ENCODE peak calls at places on chromosomes 2 and 18, in seven cellular contexts. W is lung microvascular endothelial cell, Q is Caki2, P is AG10803, F is psoas muscle, O is SJSA1, C is HT1080. E is an unnamed sample.

GRCh38 chr2:123961576-123961975 is 63.5 kb upstream of the CNTNAP5 start:
- DNase-seq in F (no peak), O (no peak), P (no peak), W (no peak), C (no peak), Q (no peak), E (no peak)

GRCh38 chr18:25234740-25235345 is 117.1 kb downstream of the ZNF521 start:
- DNase-seq in F (no peak), O (no peak), C (no peak), P (no peak), W (no peak), Q (no peak), E (no peak)

GRCh38 chr2:73987109-73987947 is 2.6 kb downstream of the TET3 start:
- DNase-seq in C (no peak), P (no peak), Q (no peak), W (peak), O (no peak), F (peak), E (no peak)

GRCh38 chr2:224885836-224886547 is 156.3 kb downstream of the DOCK10 start:
- DNase-seq in Q (peak), C (peak), W (peak), F (no peak), P (peak), O (peak), E (peak)

GRCh38 chr2:110732422-110733413 is at the start of gene ACOXL:
- DNase-seq in O (no peak), C (no peak), P (no peak), Q (no peak), W (no peak), F (no peak), E (no peak)

GRCh38 chr2:43127208-43127940 is 99.0 kb downstream of the ZFP36L2 start:
- DNase-seq in O (peak), C (no peak), F (peak), Q (no peak), W (peak), P (peak), E (peak)

GRCh38 chr2:21165350-21165749 is 41.6 kb downstream of the TDRD15 start:
- DNase-seq in C (no peak), P (no peak), F (no peak), W (no peak), Q (no peak), O (no peak), E (no peak)

GRCh38 chr18:70907673-70908072 is 618.8 kb downstream of the SOCS6 start:
- DNase-seq in W (peak), Q (peak), O (no peak), P (no peak), C (no peak), F (no peak), E (peak)

GRCh38 chr2:230447036-230447435 is 31.0 kb downstream of the SP100 start:
- DNase-seq in C (no peak), P (no peak), W (no peak), O (no peak), F (no peak), Q (no peak), E (no peak)

GRCh38 chr2:66443977-66444855 is 9.3 kb downstream of the MEIS1 start:
- DNase-seq in W (no peak), P (peak), Q (no peak), O (no peak), C (no peak), F (peak), E (no peak)

GRCh38 chr18:57953883-57954282 is 90.1 kb upstream of the NEDD4L start:
- DNase-seq in F (no peak), C (no peak), P (no peak), O (no peak), W (no peak), Q (no peak), E (no peak)